ENCODE peak calls at places on chromosomes 1 and 21, in seven cellular contexts. Z is AG08395, R is NB4, P is astrocyte, Q is hepatocyte, T is adrenal gland, D is AG04450. X is an unnamed sample.

GRCh38 chr1:198187973-198188588 is 31.3 kb downstream of the NEK7 start:
- DNase-seq in Z (no peak), R (peak; percentile 15), P (no peak), Q (no peak), T (no peak), D (no peak), X (no peak)

GRCh38 chr1:39167632-39168209 is 36.8 kb upstream of the MACF1 start:
- DNase-seq in Z (no peak), R (peak; percentile 25), P (peak; percentile 64), Q (no peak), T (peak; percentile 25), D (no peak), X (peak; percentile 70)

GRCh38 chr1:83725735-83726360 is 273.1 kb downstream of the TTLL7 start:
- DNase-seq in Z (no peak), R (no peak), P (no peak), Q (no peak), T (no peak), D (no peak), X (no peak)

GRCh38 chr1:78284354-78284753 is 206.4 kb upstream of the PTGFR start:
- DNase-seq in Z (peak; percentile 47), R (no peak), P (no peak), Q (no peak), T (peak; percentile 4), D (no peak), X (peak; percentile 46)

GRCh38 chr1:81894867-81895266 is 94.1 kb downstream of the ADGRL2 start:
- DNase-seq in Z (no peak), R (no peak), P (peak; percentile 29), Q (no peak), T (no peak), D (no peak), X (no peak)

GRCh38 chr1:22018583-22019559 is 17.4 kb downstream of the CELA3A start:
- DNase-seq in Z (peak; percentile 85), R (peak; percentile 98), P (peak; percentile 85), Q (no peak), T (peak; percentile 61), D (no peak), X (peak; percentile 89)

GRCh38 chr21:17406202-17406601 is 106.6 kb upstream of the CXADR start:
- DNase-seq in Z (no peak), R (no peak), P (peak; percentile 14), Q (no peak), T (no peak), D (no peak), X (no peak)

GRCh38 chr1:230589951-230590350 is 52.3 kb upstream of the COG2 start:
- DNase-seq in Z (no peak), R (no peak), P (no peak), Q (no peak), T (no peak), D (no peak), X (no peak)

GRCh38 chr21:46594276-46594675 is 10.6 kb downstream of the S100B start:
- DNase-seq in Z (no peak), R (peak; percentile 30), P (no peak), Q (no peak), T (no peak), D (no peak), X (no peak)

GRCh38 chr1:43541721-43542401 is 11.2 kb downstream of the PTPRF start:
- DNase-seq in Z (peak; percentile 90), R (no peak), P (no peak), Q (peak; percentile 58), T (peak; percentile 93), D (no peak), X (no peak)

GRCh38 chr21:41666641-41667051 is 100.2 kb downstream of the RIPK4 start:
- DNase-seq in Z (no peak), R (peak; percentile 77), P (no peak), Q (no peak), T (no peak), D (no peak), X (no peak)

GRCh38 chr1:205507896-205508714 is 3.6 kb downstream of the CDK18 start:
- DNase-seq in Z (no peak), R (no peak), P (no peak), Q (no peak), T (no peak), D (no peak), X (no peak)

GRCh38 chr1:234975122-234975940 is 153.3 kb downstream of the TOMM20 start:
- DNase-seq in Z (peak; percentile 74), R (peak; percentile 98), P (peak; percentile 100), Q (peak; percentile 85), T (peak; percentile 82), D (no peak), X (peak; percentile 96)

GRCh38 chr1:183159960-183160359 is 26.1 kb upstream of the LAMC2 start:
- DNase-seq in Z (no peak), R (no peak), P (peak; percentile 80), Q (peak; percentile 89), T (no peak), D (no peak), X (peak; percentile 80)

GRCh38 chr21:38591138-38591537 is 92.9 kb upstream of the ERG start:
- DNase-seq in Z (no peak), R (no peak), P (no peak), Q (no peak), T (no peak), D (no peak), X (no peak)

GRCh38 chr1:147890177-147890790 is 12.3 kb upstream of the GJA8 start:
- DNase-seq in Z (peak; percentile 39), R (peak; percentile 70), P (peak; percentile 14), Q (peak; percentile 93), T (peak; percentile 77), D (no peak), X (peak; percentile 70)

GRCh38 chr1:204103121-204103741 is 30.3 kb downstream of the SOX13 start:
- DNase-seq in Z (no peak), R (no peak), P (peak; percentile 20), Q (no peak), T (no peak), D (no peak), X (peak; percentile 52)

GRCh38 chr1:203607169-203607873 is 19.3 kb upstream of the ATP2B4 start:
- DNase-seq in Z (peak; percentile 86), R (peak; percentile 90), P (peak; percentile 93), Q (peak; percentile 55), T (peak; percentile 96), D (peak; percentile 80), X (peak; percentile 92)

GRCh38 chr1:29032839-29033238 is 90.9 kb downstream of the TMEM200B start:
- DNase-seq in Z (no peak), R (no peak), P (no peak), Q (no peak), T (no peak), D (no peak), X (no peak)

GRCh38 chr1:174643206-174643605 is 195.4 kb downstream of the GPR52 start:
- DNase-seq in Z (no peak), R (no peak), P (no peak), Q (no peak), T (no peak), D (no peak), X (no peak)

GRCh38 chr1:56506314-56506743 is 73.0 kb downstream of the PLPP3 start:
- DNase-seq in Z (no peak), R (peak; percentile 62), P (no peak), Q (no peak), T (peak; percentile 68), D (no peak), X (no peak)

GRCh38 chr1:199135901-199136300 is 497.1 kb downstream of the PTPRC start:
- DNase-seq in Z (no peak), R (no peak), P (no peak), Q (no peak), T (no peak), D (no peak), X (no peak)

GRCh38 chr1:243294723-243295121 is 38.9 kb downstream of the SDCCAG8 start:
- DNase-seq in Z (peak; percentile 24), R (no peak), P (peak; percentile 73), Q (no peak), T (no peak), D (no peak), X (no peak)

GRCh38 chr1:39646232-39647081 is 7.0 kb upstream of the HEYL start:
- DNase-seq in Z (peak; percentile 84), R (peak; percentile 27), P (no peak), Q (peak; percentile 76), T (peak; percentile 78), D (peak; percentile 48), X (peak; percentile 79)

GRCh38 chr21:16587671-16588379 is 858.0 kb downstream of the USP25 start:
- DNase-seq in Z (peak; percentile 21), R (no peak), P (peak; percentile 64), Q (peak; percentile 15), T (peak; percentile 55), D (no peak), X (peak; percentile 83)

GRCh38 chr1:76503100-76503499 is 364.2 kb upstream of the ST6GALNAC5 start:
- DNase-seq in Z (no peak), R (no peak), P (no peak), Q (no peak), T (no peak), D (no peak), X (no peak)

GRCh38 chr1:152743371-152744145 is 14.3 kb upstream of the KPRP start:
- DNase-seq in Z (no peak), R (no peak), P (no peak), Q (no peak), T (no peak), D (no peak), X (no peak)

GRCh38 chr21:35014302-35015044 is 34.6 kb downstream of the RUNX1 start:
- DNase-seq in Z (no peak), R (no peak), P (no peak), Q (no peak), T (peak; percentile 8), D (no peak), X (no peak)

GRCh38 chr1:117114816-117115215 is 6.7 kb downstream of the TRIM45 start:
- DNase-seq in Z (no peak), R (no peak), P (no peak), Q (no peak), T (no peak), D (no peak), X (no peak)

GRCh38 chr1:60280764-60281278 is 207.3 kb upstream of the C1orf87 start:
- DNase-seq in Z (no peak), R (no peak), P (no peak), Q (no peak), T (no peak), D (no peak), X (no peak)

GRCh38 chr1:21644906-21645305 is 24.3 kb downstream of the RAP1GAP start:
- DNase-seq in Z (no peak), R (no peak), P (no peak), Q (no peak), T (no peak), D (no peak), X (no peak)

X was measured in cardiac fibroblast.